ENCODE peak calls at places on chromosome 18, in six cellular contexts. One of them, this sample, is unnamed.

GRCh38 chr18:36440614-36441013 is 143.1 kb downstream of the FHOD3 start:
- DNase-seq in uterus: no peak
- DNase-seq in heart left ventricle: no peak
- DNase-seq in astrocyte: peak
- DNase-seq in breast epithelium: no peak
- DNase-seq in AG10803: peak
- DNase-seq in this sample: no peak

GRCh38 chr18:13381907-13382682 is 163.5 kb downstream of the LDLRAD4 start:
- DNase-seq in uterus: peak
- DNase-seq in heart left ventricle: peak
- DNase-seq in astrocyte: peak
- DNase-seq in breast epithelium: peak
- DNase-seq in AG10803: peak
- DNase-seq in this sample: no peak

GRCh38 chr18:49728542-49728941 is 84.8 kb downstream of the ACAA2 start:
- DNase-seq in uterus: no peak
- DNase-seq in heart left ventricle: peak
- DNase-seq in astrocyte: no peak
- DNase-seq in breast epithelium: no peak
- DNase-seq in AG10803: no peak
- DNase-seq in this sample: no peak

GRCh38 chr18:33711514-33711913 is 133.5 kb downstream of the ASXL3 start:
- DNase-seq in uterus: no peak
- DNase-seq in heart left ventricle: no peak
- DNase-seq in astrocyte: peak
- DNase-seq in breast epithelium: no peak
- DNase-seq in AG10803: no peak
- DNase-seq in this sample: no peak

GRCh38 chr18:37476182-37476581 is 89.4 kb downstream of the CELF4 start:
- DNase-seq in uterus: no peak
- DNase-seq in heart left ventricle: no peak
- DNase-seq in astrocyte: no peak
- DNase-seq in breast epithelium: no peak
- DNase-seq in AG10803: peak
- DNase-seq in this sample: no peak

GRCh38 chr18:77346446-77346845 is 96.8 kb downstream of the GALR1 start:
- DNase-seq in uterus: no peak
- DNase-seq in heart left ventricle: no peak
- DNase-seq in astrocyte: peak
- DNase-seq in breast epithelium: no peak
- DNase-seq in AG10803: peak
- DNase-seq in this sample: peak

GRCh38 chr18:52337286-52337685 is 2.7 kb upstream of the DCC start:
- DNase-seq in uterus: no peak
- DNase-seq in heart left ventricle: no peak
- DNase-seq in astrocyte: peak
- DNase-seq in breast epithelium: no peak
- DNase-seq in AG10803: peak
- DNase-seq in this sample: peak

GRCh38 chr18:2920546-2921343 is 73.9 kb downstream of the EMILIN2 start:
- DNase-seq in uterus: no peak
- DNase-seq in heart left ventricle: no peak
- DNase-seq in astrocyte: no peak
- DNase-seq in breast epithelium: no peak
- DNase-seq in AG10803: no peak
- DNase-seq in this sample: no peak

GRCh38 chr18:7000484-7001096 is 117.0 kb downstream of the LAMA1 start:
- DNase-seq in uterus: no peak
- DNase-seq in heart left ventricle: no peak
- DNase-seq in astrocyte: no peak
- DNase-seq in breast epithelium: no peak
- DNase-seq in AG10803: peak
- DNase-seq in this sample: no peak

GRCh38 chr18:25123438-25124225 is 228.3 kb downstream of the ZNF521 start:
- DNase-seq in uterus: no peak
- DNase-seq in heart left ventricle: no peak
- DNase-seq in astrocyte: no peak
- DNase-seq in breast epithelium: no peak
- DNase-seq in AG10803: no peak
- DNase-seq in this sample: no peak

GRCh38 chr18:25467226-25468065 is 115.5 kb upstream of the ZNF521 start:
- DNase-seq in uterus: no peak
- DNase-seq in heart left ventricle: peak
- DNase-seq in astrocyte: peak
- DNase-seq in breast epithelium: peak
- DNase-seq in AG10803: peak
- DNase-seq in this sample: peak

GRCh38 chr18:741931-742512 is 29.6 kb upstream of the ENOSF1 start:
- DNase-seq in uterus: no peak
- DNase-seq in heart left ventricle: no peak
- DNase-seq in astrocyte: peak
- DNase-seq in breast epithelium: no peak
- DNase-seq in AG10803: peak
- DNase-seq in this sample: no peak

GRCh38 chr18:27996792-27997191 is 180.1 kb downstream of the CDH2 start:
- DNase-seq in uterus: no peak
- DNase-seq in heart left ventricle: no peak
- DNase-seq in astrocyte: peak
- DNase-seq in breast epithelium: no peak
- DNase-seq in AG10803: peak
- DNase-seq in this sample: no peak

GRCh38 chr18:48676756-48677368 is 138.0 kb downstream of the CTIF start:
- DNase-seq in uterus: peak
- DNase-seq in heart left ventricle: peak
- DNase-seq in astrocyte: peak
- DNase-seq in breast epithelium: peak
- DNase-seq in AG10803: peak
- DNase-seq in this sample: no peak

GRCh38 chr18:495017-495416 is 5.5 kb downstream of the COLEC12 start:
- DNase-seq in uterus: no peak
- DNase-seq in heart left ventricle: no peak
- DNase-seq in astrocyte: no peak
- DNase-seq in breast epithelium: no peak
- DNase-seq in AG10803: peak
- DNase-seq in this sample: no peak

GRCh38 chr18:7764406-7764805 is 197.3 kb downstream of the PTPRM start:
- DNase-seq in uterus: no peak
- DNase-seq in heart left ventricle: no peak
- DNase-seq in astrocyte: no peak
- DNase-seq in breast epithelium: no peak
- DNase-seq in AG10803: no peak
- DNase-seq in this sample: no peak

GRCh38 chr18:79870369-79871025 is 72.8 kb downstream of the KCNG2 start:
- DNase-seq in uterus: no peak
- DNase-seq in heart left ventricle: no peak
- DNase-seq in astrocyte: no peak
- DNase-seq in breast epithelium: peak
- DNase-seq in AG10803: no peak
- DNase-seq in this sample: no peak

GRCh38 chr18:47984991-47985390 is 54.5 kb upstream of the SMAD2 start:
- DNase-seq in uterus: no peak
- DNase-seq in heart left ventricle: no peak
- DNase-seq in astrocyte: no peak
- DNase-seq in breast epithelium: no peak
- DNase-seq in AG10803: no peak
- DNase-seq in this sample: no peak

GRCh38 chr18:28177828-28178635 is 1.1 kb upstream of the CDH2 start:
- DNase-seq in uterus: peak
- DNase-seq in heart left ventricle: peak
- DNase-seq in astrocyte: peak
- DNase-seq in breast epithelium: no peak
- DNase-seq in AG10803: peak
- DNase-seq in this sample: no peak

GRCh38 chr18:79588636-79589481 is 90.7 kb upstream of the CTDP1 start:
- DNase-seq in uterus: peak
- DNase-seq in heart left ventricle: peak
- DNase-seq in astrocyte: peak
- DNase-seq in breast epithelium: peak
- DNase-seq in AG10803: peak
- DNase-seq in this sample: peak

GRCh38 chr18:9808530-9809241 is 77.1 kb upstream of the TXNDC2 start:
- DNase-seq in uterus: no peak
- DNase-seq in heart left ventricle: peak
- DNase-seq in astrocyte: peak
- DNase-seq in breast epithelium: peak
- DNase-seq in AG10803: peak
- DNase-seq in this sample: no peak
- H3K4me3 ChIP-seq in uterus: no peak
- H3K4me3 ChIP-seq in heart left ventricle: no peak
- H3K4me3 ChIP-seq in astrocyte: no peak
- H3K4me3 ChIP-seq in breast epithelium: peak
- H3K4me3 ChIP-seq in AG10803: peak
- H3K4me3 ChIP-seq in this sample: no peak

DNA sequence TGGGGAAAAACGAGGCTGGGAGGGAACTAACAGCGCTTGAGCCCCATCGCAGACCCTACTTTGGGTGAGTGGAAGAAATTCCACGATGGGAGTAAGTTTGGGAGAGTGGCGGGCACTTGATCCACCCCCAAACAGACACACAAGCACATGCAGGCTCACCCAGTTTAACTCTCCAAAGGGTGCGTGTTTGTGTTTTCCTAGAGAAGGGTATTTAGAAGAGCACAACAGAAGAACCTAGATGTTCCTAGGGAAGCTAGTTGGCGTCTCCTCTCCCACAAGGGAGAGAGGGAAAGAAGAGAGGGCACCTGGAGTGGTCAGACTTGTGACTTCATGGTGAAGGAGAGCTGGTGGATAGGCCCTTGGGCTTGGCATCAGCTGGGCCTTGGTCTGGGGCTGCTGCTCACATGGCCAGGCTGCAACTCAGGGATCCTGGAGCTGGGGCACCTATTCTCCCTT is 3.2 kb downstream of the GATA6 start:
- DNase-seq in uterus: no peak
- DNase-seq in heart left ventricle: peak
- DNase-seq in astrocyte: no peak
- DNase-seq in breast epithelium: no peak
- DNase-seq in AG10803: no peak
- DNase-seq in this sample: no peak
- H3K4me3 ChIP-seq in uterus: peak
- H3K4me3 ChIP-seq in heart left ventricle: peak
- H3K4me3 ChIP-seq in astrocyte: peak
- H3K4me3 ChIP-seq in breast epithelium: peak
- H3K4me3 ChIP-seq in AG10803: peak
- H3K4me3 ChIP-seq in this sample: peak

GRCh38 chr18:61869631-61870030 is 23.2 kb downstream of the RNF152 start:
- DNase-seq in uterus: no peak
- DNase-seq in heart left ventricle: no peak
- DNase-seq in astrocyte: no peak
- DNase-seq in breast epithelium: no peak
- DNase-seq in AG10803: peak
- DNase-seq in this sample: no peak
- H3K4me3 ChIP-seq in uterus: no peak
- H3K4me3 ChIP-seq in heart left ventricle: no peak
- H3K4me3 ChIP-seq in astrocyte: no peak
- H3K4me3 ChIP-seq in breast epithelium: peak
- H3K4me3 ChIP-seq in AG10803: no peak
- H3K4me3 ChIP-seq in this sample: no peak

DNA sequence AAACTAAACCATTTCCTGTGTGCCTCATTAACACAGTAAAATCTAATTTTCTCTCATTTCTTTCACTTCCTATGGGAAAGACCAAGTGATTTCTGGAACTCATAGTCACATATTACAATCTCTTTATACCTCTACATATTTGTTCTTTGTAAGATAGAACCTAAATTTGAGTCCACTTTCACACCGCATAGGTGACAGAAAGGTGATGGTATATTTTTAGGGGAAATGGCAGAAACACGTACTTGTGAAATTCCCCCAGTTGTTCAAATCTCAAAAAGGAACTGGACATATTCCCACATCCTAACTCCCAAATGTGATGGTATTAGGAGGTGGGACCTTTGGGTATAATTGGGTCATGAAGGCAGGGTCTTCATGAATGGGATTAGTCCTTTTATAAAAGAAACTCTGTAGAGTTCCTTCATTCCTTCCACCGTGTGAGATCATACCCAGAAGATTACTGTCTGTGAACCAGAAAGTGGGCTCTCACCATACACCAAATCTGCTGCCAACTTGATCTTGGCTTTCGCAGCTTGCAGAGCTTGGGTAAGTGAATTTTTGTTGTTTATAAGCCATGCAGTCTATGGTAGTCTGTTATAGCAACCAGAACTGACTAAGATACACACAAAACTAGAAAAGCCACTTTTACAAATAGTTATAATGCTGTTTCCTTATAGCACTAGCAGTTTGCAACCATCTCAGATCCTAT is 542.1 kb downstream of the DSC3 start:
- DNase-seq in uterus: no peak
- DNase-seq in heart left ventricle: no peak
- DNase-seq in astrocyte: no peak
- DNase-seq in breast epithelium: no peak
- DNase-seq in AG10803: no peak
- DNase-seq in this sample: no peak
- H3K4me3 ChIP-seq in uterus: no peak
- H3K4me3 ChIP-seq in heart left ventricle: no peak
- H3K4me3 ChIP-seq in astrocyte: no peak
- H3K4me3 ChIP-seq in breast epithelium: no peak
- H3K4me3 ChIP-seq in AG10803: no peak
- H3K4me3 ChIP-seq in this sample: no peak

GRCh38 chr18:24016643-24017042 is 2.1 kb downstream of the TTC39C start:
- DNase-seq in uterus: no peak
- DNase-seq in heart left ventricle: no peak
- DNase-seq in astrocyte: no peak
- DNase-seq in breast epithelium: no peak
- DNase-seq in AG10803: no peak
- DNase-seq in this sample: no peak
- H3K4me3 ChIP-seq in uterus: no peak
- H3K4me3 ChIP-seq in heart left ventricle: no peak
- H3K4me3 ChIP-seq in astrocyte: no peak
- H3K4me3 ChIP-seq in breast epithelium: peak
- H3K4me3 ChIP-seq in AG10803: peak
- H3K4me3 ChIP-seq in this sample: no peak

GRCh38 chr18:35355140-35355618 is 11.0 kb upstream of the ZNF24 start:
- DNase-seq in uterus: peak
- DNase-seq in heart left ventricle: peak
- DNase-seq in astrocyte: peak
- DNase-seq in breast epithelium: peak
- DNase-seq in AG10803: peak
- DNase-seq in this sample: peak
- H3K4me3 ChIP-seq in uterus: no peak
- H3K4me3 ChIP-seq in heart left ventricle: peak
- H3K4me3 ChIP-seq in astrocyte: peak
- H3K4me3 ChIP-seq in breast epithelium: no peak
- H3K4me3 ChIP-seq in AG10803: peak
- H3K4me3 ChIP-seq in this sample: peak

DNA sequence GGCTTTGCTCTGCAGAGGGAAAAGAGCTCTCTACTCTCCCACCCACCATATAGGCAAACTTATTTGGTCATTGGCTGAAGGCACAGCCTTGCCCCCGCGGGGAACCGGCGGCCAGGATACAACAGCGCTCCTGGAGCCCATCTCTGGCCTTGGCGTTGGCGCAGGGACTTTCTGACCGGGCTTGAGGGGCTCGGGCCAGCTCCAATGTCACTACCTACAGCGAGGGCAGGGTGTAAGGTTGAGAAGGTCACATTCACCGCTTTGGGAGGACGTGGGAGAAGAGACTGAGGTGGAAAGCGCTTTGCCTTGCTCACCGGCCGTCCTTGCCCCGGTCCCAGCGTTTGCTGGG is 2.2 kb downstream of the ONECUT2 start:
- DNase-seq in uterus: no peak
- DNase-seq in heart left ventricle: no peak
- DNase-seq in astrocyte: no peak
- DNase-seq in breast epithelium: no peak
- DNase-seq in AG10803: no peak
- DNase-seq in this sample: no peak
- H3K4me3 ChIP-seq in uterus: no peak
- H3K4me3 ChIP-seq in heart left ventricle: peak
- H3K4me3 ChIP-seq in astrocyte: no peak
- H3K4me3 ChIP-seq in breast epithelium: peak
- H3K4me3 ChIP-seq in AG10803: no peak
- H3K4me3 ChIP-seq in this sample: peak